ENCODE peak calls at places on chromosomes 3 and 15, in six cellular contexts. N is right lobe of liver, D is lung, O is colonic mucosa, R is prostate gland, S is psoas muscle. H is an unnamed sample.

GRCh38 chr15:35279811-35280210 is 194.7 kb upstream of the NANOGP8 start:
- DNase-seq in N (no peak), D (no peak), O (no peak), R (no peak), S (no peak), H (no peak)

GRCh38 chr15:50883903-50884302 is 24.6 kb upstream of the AP4E1 start:
- DNase-seq in N (no peak), D (no peak), O (no peak), R (no peak), S (no peak), H (peak; percentile 65)

GRCh38 chr3:42055291-42055690 is 35.9 kb upstream of the TRAK1 start:
- DNase-seq in N (no peak), D (no peak), O (no peak), R (no peak), S (no peak), H (no peak)

GRCh38 chr3:18739098-18739431 is 313.9 kb upstream of the SATB1 start:
- DNase-seq in N (no peak), D (no peak), O (no peak), R (no peak), S (no peak), H (no peak)

GRCh38 chr15:72584006-72584405 is 70.5 kb upstream of the GOLGA6B start:
- DNase-seq in N (no peak), D (no peak), O (no peak), R (no peak), S (no peak), H (no peak)

GRCh38 chr3:162765524-162765923 is 1268.9 kb downstream of the OTOL1 start:
- DNase-seq in N (no peak), D (no peak), O (no peak), R (no peak), S (no peak), H (no peak)

GRCh38 chr3:186967686-186968085 is 37.4 kb downstream of the ST6GAL1 start:
- DNase-seq in N (no peak), D (no peak), O (no peak), R (no peak), S (peak; percentile 33), H (no peak)

GRCh38 chr3:166451997-166452396 is 614.8 kb upstream of the BCHE start:
- DNase-seq in N (no peak), D (no peak), O (no peak), R (no peak), S (no peak), H (no peak)

GRCh38 chr15:83653639-83654378 is at the start of gene ADAMTSL3:
- DNase-seq in N (peak; percentile 87), D (peak; percentile 74), O (peak; percentile 71), R (peak; percentile 76), S (peak; percentile 81), H (peak; percentile 66)

GRCh38 chr3:196981657-196982056 is 13.0 kb upstream of the PIGZ start:
- DNase-seq in N (no peak), D (no peak), O (no peak), R (no peak), S (no peak), H (no peak)

GRCh38 chr3:145578465-145578864 is 582.5 kb downstream of the PLOD2 start:
- DNase-seq in N (no peak), D (no peak), O (no peak), R (no peak), S (no peak), H (no peak)

GRCh38 chr3:99776516-99777209 is 41.0 kb upstream of the CMSS1 start:
- DNase-seq in N (no peak), D (no peak), O (no peak), R (no peak), S (no peak), H (no peak)

GRCh38 chr3:156304406-156304805 is 184.0 kb downstream of the KCNAB1 start:
- DNase-seq in N (no peak), D (no peak), O (no peak), R (no peak), S (no peak), H (no peak)

GRCh38 chr3:140035856-140036255 is 100.9 kb downstream of the CLSTN2 start:
- DNase-seq in N (no peak), D (no peak), O (no peak), R (no peak), S (no peak), H (no peak)

GRCh38 chr3:38969321-38970235 is 82.2 kb downstream of the SCN11A start:
- DNase-seq in N (no peak), D (no peak), O (no peak), R (no peak), S (no peak), H (no peak)

DNA sequence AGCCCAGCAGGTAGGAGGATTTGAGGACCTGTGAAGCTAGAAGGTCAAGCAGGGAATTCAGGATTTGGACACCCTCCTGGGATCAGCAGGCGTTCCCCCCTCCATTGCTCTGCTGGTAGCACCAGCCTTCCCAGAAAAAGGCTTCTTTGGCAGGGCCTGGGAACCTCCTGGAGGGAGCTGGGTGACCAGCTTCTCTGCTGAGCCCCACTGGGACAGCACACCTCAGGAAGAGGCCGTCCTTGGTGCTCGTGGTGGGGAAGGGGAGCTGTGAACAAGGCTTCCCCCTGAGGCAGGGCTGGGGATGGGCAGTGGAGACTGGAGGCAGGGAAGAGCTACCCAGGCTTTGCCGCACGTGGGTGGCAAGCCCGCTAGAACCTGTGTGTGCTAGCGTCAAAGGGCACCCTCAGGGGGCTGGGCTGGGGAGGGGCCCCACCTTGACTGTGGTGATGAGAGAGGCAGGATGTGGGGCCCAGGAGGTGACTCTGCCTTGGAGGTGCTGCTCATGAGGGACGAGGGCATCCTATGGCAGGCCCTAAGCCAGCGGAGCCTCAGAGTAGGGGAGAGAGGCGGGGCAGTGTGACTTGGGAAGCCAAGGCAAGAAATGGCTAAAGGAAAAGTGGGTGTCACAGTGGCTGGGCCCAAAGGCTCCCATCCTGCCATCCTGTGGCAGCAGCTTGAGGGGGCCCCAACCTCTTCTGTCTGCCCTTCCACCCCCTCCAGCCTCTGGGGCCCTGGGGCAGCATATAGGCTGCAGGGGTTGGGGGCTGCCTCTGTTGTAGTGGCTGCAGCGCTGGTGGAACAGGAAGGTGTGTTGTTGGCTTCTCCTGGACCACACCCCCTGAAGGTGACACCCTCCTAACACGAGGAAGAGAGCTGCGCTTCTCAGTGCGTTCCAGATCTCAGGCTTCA is 20.7 kb downstream of the KLF13 start:
- DNase-seq in N (no peak), D (no peak), O (no peak), R (no peak), S (no peak), H (no peak)
- H3K4me1 ChIP-seq in N (peaks cover 16% of the 10 kb centered on the region), D (peaks cover 48% of the 10 kb centered on the region), O (peaks cover 44% of the 10 kb centered on the region), R (peaks cover 6% of the 10 kb centered on the region), S (peaks cover 97% of the 10 kb centered on the region), H (peaks cover 78% of the 10 kb centered on the region)

GRCh38 chr3:123753321-123753720 is 130.8 kb downstream of the MYLK start:
- DNase-seq in N (no peak), D (no peak), O (peak; percentile 6), R (no peak), S (no peak), H (no peak)

GRCh38 chr3:123758081-123758564 is 126.0 kb downstream of the MYLK start:
- DNase-seq in N (peak; percentile 51), D (no peak), O (peak; percentile 18), R (no peak), S (no peak), H (no peak)

GRCh38 chr3:123757281-123757940 is 126.7 kb downstream of the MYLK start:
- DNase-seq in N (peak; percentile 46), D (no peak), O (peak; percentile 73), R (no peak), S (peak; percentile 50), H (no peak)

GRCh38 chr3:123755085-123755484 is 129.0 kb downstream of the MYLK start:
- DNase-seq in N (peak; percentile 76), D (peak; percentile 68), O (peak; percentile 79), R (peak; percentile 49), S (no peak), H (no peak)

DNA sequence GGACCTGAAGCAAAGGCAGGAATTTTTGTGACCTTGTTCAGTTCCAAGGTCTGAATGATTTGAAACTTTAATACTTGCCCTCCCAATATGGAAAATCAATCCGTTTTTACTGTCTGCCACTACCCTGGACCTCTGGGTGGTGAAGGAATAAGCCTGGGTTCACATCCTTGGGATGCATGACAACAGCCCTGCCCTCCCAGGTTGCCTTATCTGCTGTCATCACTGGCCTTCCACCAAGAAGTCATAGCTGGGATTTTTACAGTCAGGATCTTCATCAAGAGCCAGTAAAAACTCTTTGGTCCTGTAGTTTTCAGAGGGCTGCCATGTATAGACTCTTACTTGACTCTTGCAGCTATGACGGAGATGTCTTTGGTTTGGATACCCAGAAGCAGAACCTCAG is 128.6 kb downstream of the MYLK start:
- DNase-seq in N (no peak), D (peak; percentile 9), O (peak; percentile 36), R (no peak), S (no peak), H (no peak)
- H3K4me3 ChIP-seq in N (peak overlapping the region; percentile 13), D (no peak overlapping the region), O (no peak overlapping the region), R (no peak overlapping the region), S (no peak overlapping the region), H (no peak overlapping the region)

GRCh38 chr15:23759964-23760363 is 72.9 kb upstream of the NDN start:
- DNase-seq in N (no peak), D (no peak), O (no peak), R (no peak), S (no peak), H (no peak)
- TF ChIP-seq CTCF in N (no peak), D (no peak), O (no peak), R (no peak), S (no peak), H (no peak)

GRCh38 chr3:127421943-127422662 is 134.3 kb upstream of the PRR20G start:
- DNase-seq in N (no peak), D (peak; percentile 25), O (peak; percentile 10), R (no peak), S (no peak), H (no peak)
- H3K4me1 ChIP-seq in N (no peaks in the 10 kb centered on the region), D (no peaks in the 10 kb centered on the region), O (no peaks in the 10 kb centered on the region), R (no peaks in the 10 kb centered on the region), S (no peaks in the 10 kb centered on the region), H (no peaks in the 10 kb centered on the region)

DNA sequence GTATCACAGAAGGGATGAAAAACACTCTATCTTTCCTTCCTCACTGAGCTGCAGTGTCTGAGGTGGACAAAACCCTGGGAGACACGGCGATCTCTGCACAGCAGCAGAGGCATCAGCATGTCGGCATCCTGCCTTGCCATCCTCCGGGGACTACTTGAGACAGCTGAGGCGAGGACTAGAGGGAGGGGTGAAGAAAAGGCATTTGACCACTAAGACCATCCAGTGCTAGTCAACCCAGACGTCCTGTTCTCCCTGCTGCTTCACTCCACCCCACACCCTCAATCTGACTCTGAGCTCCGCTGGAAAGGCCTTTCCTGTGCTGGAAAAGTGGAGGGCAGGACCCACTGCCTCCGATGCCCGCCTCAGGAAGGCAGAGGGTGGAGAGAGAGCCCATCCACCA is 67.3 kb downstream of the VGLL4 start:
- DNase-seq in N (no peak), D (no peak), O (no peak), R (no peak), S (no peak), H (no peak)
- H3K4me3 ChIP-seq in N (no peak overlapping the region), D (no peak overlapping the region), O (no peak overlapping the region), R (no peak overlapping the region), S (no peak overlapping the region), H (no peak overlapping the region)

DNA sequence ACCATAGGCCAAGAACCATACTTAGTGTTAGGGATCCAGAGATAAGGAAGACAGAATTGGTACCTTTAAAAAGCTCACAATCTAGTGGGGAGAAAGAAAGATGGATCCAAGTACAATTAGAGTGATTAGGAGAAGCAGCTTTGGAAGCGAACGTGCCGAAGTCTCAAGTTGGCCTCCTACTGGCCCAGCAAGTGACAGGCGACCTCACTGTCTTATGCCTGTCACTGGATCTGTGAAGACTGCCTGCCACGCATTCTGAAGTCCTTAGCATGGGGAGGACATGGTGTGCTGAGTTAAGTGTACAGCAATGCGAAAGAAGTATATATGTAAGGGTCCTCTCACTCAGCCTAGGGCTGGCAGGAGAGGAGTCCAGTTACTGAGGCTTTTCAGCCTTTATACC is 141.0 kb downstream of the GABRB3 start:
- DNase-seq in N (no peak), D (no peak), O (no peak), R (no peak), S (no peak), H (no peak)
- TF ChIP-seq CTCF in N (no peak), D (no peak), O (no peak), R (no peak), S (no peak), H (no peak)